ENCODE peak calls at places on chromosomes 11 and 22, in seven cellular contexts. N is H9, I is IMR-90, U is neuronal stem cell, C is H1, F is mesendoderm, X is mesenchymal stem cell. L is an unnamed sample.

GRCh38 chr11:126478466-126478865 is 123.0 kb downstream of the ST3GAL4 start:
- DNase-seq in U (no peak), N (no peak), I (no peak), F (no peak), X (no peak), C (no peak), L (no peak)

GRCh38 chr11:22599458-22599857 is 26.2 kb downstream of the FANCF start:
- DNase-seq in N (no peak), I (no peak), U (no peak), C (no peak), F (no peak), X (no peak), L (no peak)

GRCh38 chr22:35883028-35883620 is 145.5 kb downstream of the RBFOX2 start:
- DNase-seq in C (no peak), N (no peak), F (peak; percentile 67), X (peak; percentile 64), I (peak; percentile 55), U (no peak), L (peak; percentile 65)

GRCh38 chr22:45709866-45710265 is 38.2 kb downstream of the ATXN10 start:
- DNase-seq in C (no peak), F (no peak), U (no peak), N (no peak), X (peak; percentile 78), I (peak; percentile 82), L (no peak)

GRCh38 chr11:95831198-95831883 is 41.0 kb downstream of the CEP57 start:
- DNase-seq in I (peak; percentile 96), U (no peak), F (peak; percentile 31), C (no peak), X (peak; percentile 84), N (no peak), L (no peak)

GRCh38 chr11:94674005-94674491 is 94.1 kb upstream of the AMOTL1 start:
- DNase-seq in N (no peak), F (no peak), U (no peak), X (no peak), C (no peak), I (no peak), L (no peak)

GRCh38 chr11:46475926-46476545 is 84.5 kb upstream of the CHRM4 start:
- DNase-seq in F (no peak), U (no peak), I (no peak), N (no peak), X (no peak), C (no peak), L (no peak)

GRCh38 chr22:20536590-20537324 is 29.3 kb downstream of the MED15 start:
- DNase-seq in X (no peak), C (no peak), I (no peak), F (no peak), U (no peak), N (no peak), L (no peak)

GRCh38 chr11:54946429-54946828 is 239.8 kb downstream of the OR4A5 start:
- DNase-seq in F (no peak), N (no peak), C (no peak), U (no peak), I (no peak), X (no peak), L (no peak)

GRCh38 chr11:6855971-6856542 is 6.8 kb upstream of the OR10A2 start:
- DNase-seq in C (no peak), U (peak; percentile 59), N (no peak), I (peak; percentile 67), F (peak; percentile 13), X (no peak), L (no peak)

GRCh38 chr11:131658952-131659351 is 288.5 kb downstream of the NTM start:
- DNase-seq in I (no peak), N (no peak), X (no peak), U (no peak), F (no peak), C (no peak), L (no peak)

GRCh38 chr22:37021710-37022482 is 2.4 kb downstream of the MPST start:
- DNase-seq in U (peak; percentile 51), N (no peak), I (peak; percentile 34), X (peak; percentile 50), C (no peak), F (no peak), L (peak; percentile 35)

GRCh38 chr11:115170133-115170815 is 333.9 kb downstream of the CADM1 start:
- DNase-seq in C (no peak), X (peak; percentile 43), I (peak; percentile 38), U (peak; percentile 38), F (peak; percentile 31), N (no peak), L (peak; percentile 71)

GRCh38 chr11:61279934-61280656 is 15.0 kb downstream of the VWCE start:
- DNase-seq in F (peak; percentile 31), C (no peak), I (peak; percentile 58), X (no peak), N (no peak), U (no peak), L (no peak)

GRCh38 chr11:63564056-63564784 is 1.0 kb upstream of the PLAAT2 start:
- DNase-seq in I (no peak), U (no peak), N (peak; percentile 18), F (no peak), C (no peak), X (no peak), L (no peak)

GRCh38 chr11:3158821-3159220 is 6.3 kb downstream of the OSBPL5 start:
- DNase-seq in X (no peak), U (no peak), N (no peak), C (no peak), I (no peak), F (no peak), L (no peak)

GRCh38 chr11:7143908-7144307 is 55.1 kb downstream of the RBMXL2 start:
- DNase-seq in X (peak; percentile 13), I (peak; percentile 2), N (no peak), F (peak; percentile 36), C (no peak), U (peak; percentile 23), L (no peak)

GRCh38 chr22:21693333-21693998 is 27.7 kb downstream of the PPIL2 start:
- DNase-seq in C (no peak), N (no peak), F (no peak), U (no peak), I (no peak), X (no peak), L (no peak)

DNA sequence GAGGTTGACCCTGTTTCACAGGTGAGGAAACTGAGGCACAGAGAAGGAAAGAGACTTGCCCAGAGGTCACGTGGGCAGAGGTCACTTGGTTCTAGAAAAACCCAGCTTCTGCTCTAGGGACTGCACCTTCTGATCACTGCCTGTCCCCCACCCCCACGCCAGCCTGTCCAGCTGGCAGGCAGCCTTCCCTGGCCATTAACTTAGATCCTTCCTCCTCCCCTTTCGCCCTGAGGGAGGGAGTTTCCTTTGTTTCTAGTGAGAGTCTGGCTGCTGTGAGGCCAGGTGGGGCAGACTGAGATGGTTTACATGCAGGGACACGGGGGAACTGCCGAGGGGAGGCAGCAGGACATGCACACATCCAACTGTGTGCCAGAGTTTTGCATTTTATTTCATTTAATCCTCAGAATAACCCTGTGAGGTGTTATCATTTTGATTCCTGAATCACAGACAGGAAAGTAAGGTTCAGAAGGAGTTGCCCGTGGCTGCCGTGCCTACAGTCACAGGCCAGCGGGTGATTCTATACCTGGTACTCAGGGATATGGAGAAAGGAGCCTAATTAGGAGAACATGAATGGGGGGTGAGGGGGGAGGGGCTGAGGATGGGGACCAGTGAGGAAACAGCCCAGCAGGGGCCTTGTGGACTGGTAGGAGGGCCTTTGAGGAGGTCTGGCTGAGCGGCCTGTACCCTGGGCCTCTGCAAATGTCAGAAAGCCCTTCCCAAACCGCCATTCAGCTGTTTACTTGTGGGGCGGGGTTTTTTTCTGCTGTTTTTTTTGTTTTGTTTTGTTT is 3.4 kb downstream of the FAM83F start:
- DNase-seq in C (no peak), U (no peak), X (peak; percentile 77), N (peak; percentile 85), I (peak; percentile 36), F (peak; percentile 92), L (peak; percentile 24)
- H3K4me1 ChIP-seq in C (peaks cover 54% of the 10 kb centered on the region), U (peaks cover 50% of the 10 kb centered on the region), X (peaks cover 34% of the 10 kb centered on the region), N (peaks cover 19% of the 10 kb centered on the region), I (peaks cover 4% of the 10 kb centered on the region), F (peaks cover 45% of the 10 kb centered on the region), L (peaks cover 45% of the 10 kb centered on the region)

DNA sequence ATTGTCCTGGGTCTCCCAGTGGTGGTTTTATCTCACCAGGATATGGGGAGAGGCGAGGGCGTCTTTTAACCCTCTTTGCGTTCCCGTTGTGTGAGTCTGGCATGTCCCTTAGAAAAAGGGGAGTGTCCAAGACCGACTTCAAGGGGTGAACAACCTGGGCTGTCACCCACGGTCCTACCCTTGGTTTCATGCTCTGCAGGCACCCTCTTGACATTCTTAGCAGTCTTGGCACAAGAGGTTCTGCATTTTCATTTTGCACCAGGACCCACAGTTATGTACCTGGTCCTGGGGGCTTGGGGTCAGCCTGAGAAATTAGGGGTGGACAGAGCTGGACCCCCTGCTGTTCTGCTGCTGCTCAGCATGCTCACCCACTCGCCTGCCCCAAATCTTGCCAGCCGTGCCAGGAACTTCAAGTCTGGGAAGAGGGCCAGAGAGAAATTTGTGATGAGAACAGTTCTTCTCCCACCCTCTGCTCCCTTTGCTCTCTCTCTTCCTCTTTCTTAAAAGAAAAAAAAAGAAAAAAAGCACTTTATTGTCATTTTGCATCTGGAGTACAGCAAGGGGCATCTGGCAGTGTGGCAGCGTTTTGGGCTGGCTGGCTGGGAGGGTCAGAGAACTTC is 471.2 kb downstream of the MIAT start:
- DNase-seq in X (no peak), I (no peak), N (no peak), F (no peak), U (no peak), C (no peak), L (no peak)
- H3K18ac ChIP-seq in X (no peak overlapping the region), I (no peak overlapping the region), N (no peak overlapping the region), F (no peak overlapping the region), U (peak overlapping the region; percentile 55), C (no peak overlapping the region), L (no peak overlapping the region)

GRCh38 chr22:46752911-46753310 is 9.5 kb upstream of the TBC1D22A start:
- DNase-seq in F (no peak), X (no peak), C (no peak), N (no peak), I (no peak), U (no peak), L (no peak)

GRCh38 chr22:46753360-46753759 is 9.1 kb upstream of the TBC1D22A start:
- DNase-seq in U (no peak), X (no peak), N (no peak), C (no peak), F (no peak), I (no peak), L (no peak)

GRCh38 chr22:46753761-46754109 is 8.7 kb upstream of the TBC1D22A start:
- DNase-seq in X (no peak), F (no peak), C (no peak), I (no peak), N (no peak), U (no peak), L (no peak)

GRCh38 chr22:46750861-46751260 is 11.6 kb upstream of the TBC1D22A start:
- DNase-seq in U (no peak), C (no peak), F (no peak), I (no peak), N (no peak), X (no peak), L (no peak)

GRCh38 chr22:46752286-46752685 is 10.2 kb upstream of the TBC1D22A start:
- DNase-seq in C (no peak), I (no peak), N (no peak), X (no peak), F (no peak), U (no peak), L (no peak)
- H3K4me1 ChIP-seq in C (no peaks in the 10 kb centered on the region), I (peaks cover 34% of the 10 kb centered on the region), N (no peaks in the 10 kb centered on the region), X (peaks cover 31% of the 10 kb centered on the region), F (no peaks in the 10 kb centered on the region), U (peaks cover 4% of the 10 kb centered on the region), L (peaks cover 28% of the 10 kb centered on the region)

DNA sequence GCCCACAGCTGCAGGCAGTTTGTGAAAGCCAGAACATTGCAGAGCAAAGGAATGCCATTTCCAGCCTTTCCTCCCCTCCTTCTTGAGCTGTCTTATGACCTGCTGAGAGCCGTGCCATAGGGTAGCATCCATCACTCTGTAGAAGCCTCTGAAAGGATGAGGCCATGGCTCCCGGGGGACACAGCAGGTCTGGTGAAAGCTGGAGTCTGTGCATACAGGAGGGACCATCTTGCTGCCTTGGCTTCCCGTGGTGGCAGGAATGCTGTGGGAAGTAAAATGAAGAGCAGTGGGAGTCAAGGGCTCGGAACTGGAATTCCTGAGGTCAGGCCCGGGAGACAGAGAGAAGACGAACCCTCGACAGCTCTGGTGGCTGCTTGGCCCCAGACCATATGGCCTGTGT is 30.9 kb downstream of the ANO1 start:
- DNase-seq in F (peak; percentile 39), N (no peak), U (no peak), X (peak; percentile 43), C (no peak), I (peak; percentile 22), L (no peak)
- H3K18ac ChIP-seq in F (no peak overlapping the region), N (no peak overlapping the region), U (peak overlapping the region; percentile 86), X (no peak overlapping the region), C (no peak overlapping the region), I (no peak overlapping the region), L (no peak overlapping the region)

L was measured in trophoblast cell.